ENCODE peak calls at places on chromosomes 13 and 19, in seven cellular contexts. L is GM12865; I is CD8-positive, alpha-beta memory T cell; V is cardiac muscle cell; B is PC-9; C is mesendoderm; X is mammary epithelial cell. U is an unnamed sample.

GRCh38 chr19:737591-738093 is 13.3 kb upstream of the MISP start:
- DNase-seq in B (peak; percentile 51), L (peak; percentile 42), X (no peak), I (peak; percentile 55), V (peak; percentile 53), C (peak; percentile 80), U (peak; percentile 78)

GRCh38 chr19:32652893-32653625 is 21.9 kb downstream of the ANKRD27 start:
- DNase-seq in V (peak; percentile 83), L (no peak), X (no peak), C (no peak), B (peak; percentile 5), I (no peak), U (no peak)

GRCh38 chr19:41879670-41880328 is 2.7 kb downstream of the CD79A start:
- DNase-seq in B (no peak), C (no peak), X (no peak), I (no peak), L (no peak), V (no peak), U (no peak)

GRCh38 chr13:24923305-24923640 is 159.3 kb downstream of the RNF17 start:
- DNase-seq in C (no peak), I (peak; percentile 39), B (no peak), X (no peak), V (peak; percentile 87), L (peak; percentile 94), U (no peak)

GRCh38 chr13:45332831-45333219 is 8.2 kb downstream of the TPT1 start:
- DNase-seq in V (no peak), B (no peak), I (no peak), X (no peak), L (no peak), C (no peak), U (no peak)

GRCh38 chr13:77728265-77728966 is 30.9 kb downstream of the SLAIN1 start:
- DNase-seq in L (no peak), V (no peak), B (no peak), X (no peak), C (no peak), I (no peak), U (no peak)

GRCh38 chr13:42745655-42746054 is 35.7 kb upstream of the FAM216B start:
- DNase-seq in C (no peak), V (peak; percentile 17), L (no peak), I (no peak), B (no peak), X (no peak), U (no peak)

GRCh38 chr19:10687518-10688288 is 13.5 kb upstream of the QTRT1 start:
- DNase-seq in L (no peak), V (no peak), X (no peak), I (no peak), B (no peak), C (no peak), U (no peak)

GRCh38 chr13:103157034-103157433 is 90.8 kb upstream of the SLC10A2 start:
- DNase-seq in C (no peak), L (no peak), B (no peak), I (no peak), V (no peak), X (peak; percentile 89), U (no peak)

GRCh38 chr19:3450796-3451411 is 29.4 kb downstream of the SMIM24 start:
- DNase-seq in X (peak; percentile 97), B (peak; percentile 73), L (peak; percentile 62), V (peak; percentile 100), I (no peak), C (no peak), U (no peak)

GRCh38 chr19:33547676-33548075 is 26.1 kb upstream of the PEPD start:
- DNase-seq in X (no peak), V (no peak), I (no peak), B (no peak), C (no peak), L (no peak), U (no peak)

GRCh38 chr13:28494537-28494860 is 429 bp downstream of the FLT1 start:
- DNase-seq in C (no peak), V (no peak), B (no peak), L (peak; percentile 15), I (no peak), X (peak; percentile 19), U (peak; percentile 56)

GRCh38 chr13:25286308-25286968 is 850 bp downstream of the MTMR6 start:
- DNase-seq in X (peak; percentile 44), B (peak; percentile 10), C (peak; percentile 48), I (peak; percentile 60), L (peak; percentile 69), V (peak; percentile 52), U (no peak)

GRCh38 chr19:5480427-5480836 is 25.2 kb downstream of the ZNRF4 start:
- DNase-seq in V (peak; percentile 38), X (no peak), C (peak; percentile 52), I (no peak), L (peak; percentile 24), B (peak; percentile 11), U (peak; percentile 47)

GRCh38 chr19:32914879-32915278 is 45.3 kb upstream of the SLC7A9 start:
- DNase-seq in V (no peak), X (peak; percentile 37), I (no peak), L (no peak), C (no peak), B (no peak), U (no peak)

GRCh38 chr13:36163809-36164308 is 32.7 kb upstream of the DCLK1 start:
- DNase-seq in L (no peak), V (peak; percentile 89), I (no peak), B (peak; percentile 76), X (peak; percentile 84), C (no peak), U (peak; percentile 45)

GRCh38 chr19:16619456-16619855 is 8.5 kb downstream of the MED26 start:
- DNase-seq in V (no peak), B (no peak), I (no peak), L (no peak), X (peak; percentile 2), C (no peak), U (no peak)

GRCh38 chr13:20132052-20132634 is 28.7 kb downstream of the GJA3 start:
- DNase-seq in V (no peak), C (no peak), X (no peak), I (no peak), B (no peak), L (no peak), U (no peak)

GRCh38 chr13:99265162-99265822 is 7.1 kb upstream of the GPR18 start:
- DNase-seq in B (no peak), L (no peak), C (no peak), V (no peak), I (no peak), X (no peak), U (no peak)

GRCh38 chr13:40340368-40341085 is 325.9 kb downstream of the FOXO1 start:
- DNase-seq in I (no peak), X (peak; percentile 32), C (peak; percentile 49), B (no peak), L (no peak), V (peak; percentile 51), U (no peak)

GRCh38 chr19:35666251-35666913 is at the start of gene UPK1A:
- DNase-seq in X (no peak), L (no peak), C (no peak), B (no peak), I (no peak), V (no peak), U (no peak)

DNA sequence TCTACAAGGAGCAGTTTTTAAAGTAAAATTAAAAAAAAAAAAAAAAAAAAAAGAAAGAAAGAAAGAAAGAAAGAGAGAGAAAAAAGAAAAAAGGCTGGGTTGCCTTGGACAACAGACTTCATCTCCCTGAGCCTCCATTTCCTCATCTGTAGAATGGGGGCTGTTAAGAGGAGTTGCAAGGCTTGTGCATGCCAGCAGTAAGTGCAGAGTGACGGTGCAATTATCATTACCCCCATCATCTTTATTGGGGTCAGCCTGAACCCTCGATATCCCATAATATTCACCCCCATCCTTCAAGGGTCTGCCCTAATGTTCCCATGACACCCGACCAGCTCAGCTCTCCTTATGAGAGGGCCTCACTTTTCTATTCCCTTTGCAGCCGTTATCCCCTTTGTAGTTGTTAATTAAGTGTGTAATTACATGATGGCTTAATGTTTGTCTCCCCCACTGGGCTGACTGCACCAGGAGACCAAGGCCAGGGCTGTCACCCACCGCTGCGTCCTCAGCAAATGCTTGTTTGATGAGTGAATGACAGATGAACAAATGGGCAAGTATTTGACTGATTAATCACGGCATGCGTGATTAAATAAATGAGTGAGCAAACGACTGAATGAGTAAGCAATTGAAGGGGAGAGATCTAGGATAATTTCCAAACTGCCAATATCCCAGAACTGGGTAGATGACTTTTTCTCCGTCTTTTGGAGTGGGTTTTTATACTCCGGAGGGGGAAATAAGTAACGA is 10.1 kb downstream of the FOSB start:
- DNase-seq in C (peak; percentile 67), X (no peak), B (no peak), L (peak; percentile 36), I (no peak), V (no peak), U (no peak)
- H3K4me3 ChIP-seq in C (no peak overlapping the region), X (peak overlapping the region; percentile 47), B (peak overlapping the region; percentile 62), L (peak overlapping the region; percentile 36), I (peak overlapping the region; percentile 80), V (peak overlapping the region; percentile 53), U (peak overlapping the region; percentile 57)

GRCh38 chr19:45172611-45173208 is 5.3 kb downstream of the TRAPPC6A start:
- DNase-seq in C (no peak), L (no peak), I (no peak), B (no peak), X (no peak), V (no peak), U (no peak)
- H3K4me3 ChIP-seq in C (no peak overlapping the region), L (no peak overlapping the region), I (peak overlapping the region; percentile 43), B (no peak overlapping the region), X (no peak overlapping the region), V (no peak overlapping the region), U (no peak overlapping the region)

DNA sequence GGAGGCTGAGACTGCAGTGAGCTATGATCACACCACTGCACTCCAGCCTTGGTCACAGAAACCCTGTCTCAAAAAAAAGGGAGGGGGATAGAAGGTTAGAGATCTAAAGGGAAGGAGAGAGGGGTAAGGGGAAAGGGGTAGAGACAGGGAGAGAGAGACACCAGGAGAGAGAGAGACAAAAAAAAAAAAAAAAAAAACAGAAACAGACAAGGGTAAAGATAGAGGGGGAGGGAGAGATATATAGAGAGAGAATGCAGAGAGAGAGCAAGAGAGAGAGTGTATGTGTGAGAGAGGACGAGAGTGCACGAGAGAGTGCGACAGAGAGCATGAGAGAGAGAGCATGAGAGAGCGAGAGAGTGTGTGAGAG is 4.2 kb downstream of the CD70 start:
- DNase-seq in B (no peak), X (no peak), L (no peak), C (no peak), I (no peak), V (no peak), U (no peak)
- H3K4me3 ChIP-seq in B (no peak overlapping the region), X (no peak overlapping the region), L (peak overlapping the region; percentile 91), C (peak overlapping the region; percentile 52), I (peak overlapping the region; percentile 14), V (no peak overlapping the region), U (no peak overlapping the region)

GRCh38 chr19:45598267-45599011 is 3.6 kb downstream of the GPR4 start:
- DNase-seq in L (no peak), I (no peak), C (no peak), X (no peak), V (peak; percentile 62), B (no peak), U (no peak)

GRCh38 chr19:45599286-45599685 is 2.7 kb downstream of the GPR4 start:
- DNase-seq in L (no peak), B (no peak), V (no peak), I (no peak), C (no peak), X (no peak), U (no peak)

GRCh38 chr19:45601115-45601514 is 897 bp downstream of the GPR4 start:
- DNase-seq in I (no peak), V (no peak), C (no peak), B (no peak), X (no peak), L (no peak), U (no peak)

GRCh38 chr19:45601524-45602522 is at the start of gene GPR4:
- DNase-seq in C (peak; percentile 65), I (no peak), L (no peak), X (no peak), V (peak; percentile 54), B (no peak), U (peak; percentile 30)

GRCh38 chr19:45600340-45600885 is 1.6 kb downstream of the GPR4 start:
- DNase-seq in C (no peak), V (no peak), X (no peak), B (no peak), L (no peak), I (no peak), U (no peak)
- H3K4me3 ChIP-seq in C (no peak overlapping the region), V (no peak overlapping the region), X (no peak overlapping the region), B (no peak overlapping the region), L (no peak overlapping the region), I (no peak overlapping the region), U (no peak overlapping the region)